ENCODE peak calls at places on chromosomes 3 and 15, in six cellular contexts. A is GM23338, K is MM.1S, O is SK-N-SH, X is GM23248, G is Karpas-422. M is an unnamed sample.

GRCh38 chr3:60528651-60529050 is 722.6 kb downstream of the FHIT start:
- DNase-seq in A (no peak), K (no peak), O (no peak), X (no peak), G (no peak), M (no peak)

GRCh38 chr15:98875309-98875708 is 132.3 kb downstream of the PGPEP1L start:
- DNase-seq in A (no peak), K (peak; percentile 15), O (no peak), X (peak; percentile 56), G (no peak), M (no peak)

GRCh38 chr15:61820212-61820611 is 240.0 kb downstream of the VPS13C start:
- DNase-seq in A (no peak), K (no peak), O (no peak), X (no peak), G (no peak), M (no peak)

GRCh38 chr15:53716909-53717878 is 42.3 kb downstream of the WDR72 start:
- DNase-seq in A (peak; percentile 21), K (peak; percentile 32), O (no peak), X (peak; percentile 7), G (peak; percentile 55), M (peak; percentile 15)

GRCh38 chr3:14725015-14725431 is 50.1 kb downstream of the C3orf20 start:
- DNase-seq in A (no peak), K (no peak), O (no peak), X (peak; percentile 90), G (no peak), M (no peak)

GRCh38 chr3:149085828-149086231 is 503 bp downstream of the HLTF start:
- DNase-seq in A (peak; percentile 65), K (peak; percentile 54), O (no peak), X (peak; percentile 63), G (peak; percentile 59), M (peak; percentile 55)

GRCh38 chr15:85542895-85543331 is 162.5 kb downstream of the AKAP13 start:
- DNase-seq in A (no peak), K (no peak), O (no peak), X (peak; percentile 7), G (peak; percentile 59), M (no peak)

GRCh38 chr15:27686376-27686775 is 412.7 kb downstream of the OCA2 start:
- DNase-seq in A (no peak), K (no peak), O (no peak), X (peak; percentile 4), G (no peak), M (no peak)

GRCh38 chr15:73677146-73677607 is 7.0 kb upstream of the CD276 start:
- DNase-seq in A (peak; percentile 89), K (peak; percentile 48), O (peak; percentile 60), X (peak; percentile 72), G (peak; percentile 75), M (peak; percentile 50)

GRCh38 chr3:93910085-93910484 is 63.6 kb downstream of the PROS1 start:
- DNase-seq in A (no peak), K (no peak), O (no peak), X (peak; percentile 14), G (no peak), M (no peak)

GRCh38 chr3:116440196-116440595 is 5.1 kb downstream of the LSAMP start:
- DNase-seq in A (no peak), K (no peak), O (no peak), X (peak; percentile 78), G (no peak), M (no peak)

GRCh38 chr3:142910280-142910679 is 21.4 kb upstream of the PCOLCE2 start:
- DNase-seq in A (no peak), K (no peak), O (no peak), X (peak; percentile 69), G (no peak), M (no peak)

GRCh38 chr3:54859204-54859603 is 68.7 kb downstream of the LRTM1 start:
- DNase-seq in A (no peak), K (no peak), O (no peak), X (peak; percentile 69), G (no peak), M (no peak)

GRCh38 chr3:129224984-129225393 is 24.4 kb upstream of the COPG1 start:
- DNase-seq in A (no peak), K (no peak), O (peak; percentile 73), X (peak; percentile 89), G (no peak), M (peak; percentile 36)

GRCh38 chr3:62046326-62046725 is 327.0 kb downstream of the FEZF2 start:
- DNase-seq in A (no peak), K (no peak), O (no peak), X (peak; percentile 40), G (no peak), M (no peak)

GRCh38 chr15:72835289-72835890 is 51.8 kb upstream of the ADPGK start:
- DNase-seq in A (peak; percentile 77), K (peak; percentile 60), O (no peak), X (peak; percentile 17), G (peak; percentile 61), M (peak; percentile 6)

GRCh38 chr3:133662256-133662773 is 574 bp upstream of the TOPBP1 start:
- DNase-seq in A (peak; percentile 37), K (peak; percentile 60), O (peak; percentile 63), X (peak; percentile 59), G (peak; percentile 58), M (peak; percentile 51)

GRCh38 chr3:101779808-101780366 is 876 bp downstream of the NXPE3 start:
- DNase-seq in A (no peak), K (peak; percentile 6), O (peak; percentile 37), X (peak; percentile 13), G (no peak), M (no peak)

GRCh38 chr15:64619880-64620839 is 155.2 kb downstream of the RBPMS2 start:
- DNase-seq in A (no peak), K (no peak), O (no peak), X (peak; percentile 78), G (peak; percentile 41), M (no peak)

GRCh38 chr3:32203854-32204253 is 34.6 kb upstream of the CMTM8 start:
- DNase-seq in A (no peak), K (no peak), O (no peak), X (peak; percentile 47), G (no peak), M (no peak)

DNA sequence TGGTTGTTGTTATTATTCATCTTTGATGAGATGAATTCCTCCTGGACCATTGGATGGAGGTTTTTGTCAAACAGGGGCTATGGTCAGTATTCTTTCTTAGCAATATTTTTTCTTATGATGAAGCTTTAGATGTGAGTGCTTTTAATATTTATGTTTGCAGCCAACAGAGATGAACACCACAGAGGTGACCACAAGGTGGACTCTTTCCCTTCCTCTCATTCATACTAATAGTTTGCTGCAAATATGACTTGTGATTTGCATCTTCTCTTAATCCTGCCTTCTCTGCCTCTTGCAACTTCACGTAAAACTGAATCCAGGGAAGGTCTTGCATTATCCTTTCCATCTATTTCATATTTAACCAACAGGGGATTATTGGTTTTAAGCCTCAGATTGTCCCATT is 473.1 kb upstream of the UBE2E2 start:
- DNase-seq in A (peak; percentile 14), K (peak; percentile 35), O (peak; percentile 6), X (no peak), G (no peak), M (no peak)
- H3K9me2 ChIP-seq in A (peaks cover 8% of the 10 kb centered on the region), K (no peaks in the 10 kb centered on the region), O (no peaks in the 10 kb centered on the region), X (no peaks in the 10 kb centered on the region), G (no peaks in the 10 kb centered on the region), M (no peaks in the 10 kb centered on the region)

DNA sequence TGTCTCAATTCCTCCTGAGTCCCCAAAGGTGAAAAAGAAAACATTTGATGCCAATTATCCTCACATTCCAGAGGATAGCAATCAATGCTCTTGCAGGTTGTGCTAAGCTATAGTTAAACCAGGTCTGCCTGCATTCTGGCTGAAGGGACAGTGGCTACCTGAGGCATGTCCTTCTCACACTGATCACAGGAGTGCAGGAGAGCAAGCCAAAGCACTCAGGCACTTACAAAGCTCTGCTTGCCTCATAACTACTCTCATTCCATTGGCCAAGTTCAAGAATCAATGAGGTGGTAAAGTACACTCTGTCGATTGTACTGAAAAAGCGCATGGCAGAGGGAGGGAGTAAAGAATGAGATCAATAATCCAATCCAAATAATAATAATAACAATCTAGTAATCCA is 342.0 kb upstream of the PPP2R3A start:
- DNase-seq in A (no peak), K (no peak), O (no peak), X (no peak), G (no peak), M (no peak)
- H3K9me2 ChIP-seq in A (peaks cover 7% of the 10 kb centered on the region), K (no peaks in the 10 kb centered on the region), O (no peaks in the 10 kb centered on the region), X (no peaks in the 10 kb centered on the region), G (no peaks in the 10 kb centered on the region), M (no peaks in the 10 kb centered on the region)

GRCh38 chr3:179247289-179248020 is 3.5 kb downstream of the KCNMB3 start:
- DNase-seq in A (no peak), K (no peak), O (no peak), X (no peak), G (no peak), M (no peak)

GRCh38 chr3:179244874-179245273 is 6.0 kb downstream of the KCNMB3 start:
- DNase-seq in A (peak; percentile 32), K (no peak), O (no peak), X (no peak), G (no peak), M (no peak)
- H3K9me2 ChIP-seq in A (no peaks in the 10 kb centered on the region), K (no peaks in the 10 kb centered on the region), O (no peaks in the 10 kb centered on the region), X (no peaks in the 10 kb centered on the region), G (no peaks in the 10 kb centered on the region), M (no peaks in the 10 kb centered on the region)

GRCh38 chr3:195788711-195789581 is 22.8 kb downstream of the MUC4 start:
- DNase-seq in A (no peak), K (no peak), O (no peak), X (no peak), G (no peak), M (no peak)
- H3K9me2 ChIP-seq in A (no peaks in the 10 kb centered on the region), K (no peaks in the 10 kb centered on the region), O (no peaks in the 10 kb centered on the region), X (no peaks in the 10 kb centered on the region), G (no peaks in the 10 kb centered on the region), M (no peaks in the 10 kb centered on the region)

DNA sequence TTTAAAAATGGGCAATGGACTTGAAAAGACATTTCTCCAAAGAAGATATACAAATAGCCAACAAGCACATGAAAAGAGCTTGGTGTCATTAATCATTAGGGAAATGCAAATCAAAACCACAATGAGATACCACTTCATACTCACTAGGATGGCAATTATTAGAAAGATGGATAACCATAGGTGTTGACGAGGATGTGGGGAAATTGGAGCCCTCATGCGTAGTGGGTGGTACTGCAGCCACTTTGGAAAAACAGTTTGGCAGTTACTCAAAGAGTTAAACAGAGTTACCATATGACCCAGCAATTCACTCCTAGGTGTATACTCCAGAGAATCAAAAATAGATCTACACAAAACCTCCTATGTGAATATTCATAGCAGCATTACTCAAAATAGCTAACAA is 27.4 kb downstream of the RPLP1 start:
- DNase-seq in A (no peak), K (no peak), O (no peak), X (no peak), G (no peak), M (no peak)
- H3K9me2 ChIP-seq in A (no peaks in the 10 kb centered on the region), K (no peaks in the 10 kb centered on the region), O (no peaks in the 10 kb centered on the region), X (no peaks in the 10 kb centered on the region), G (no peaks in the 10 kb centered on the region), M (no peaks in the 10 kb centered on the region)

GRCh38 chr3:36928220-36928619 is 16.6 kb downstream of the TRANK1 start:
- DNase-seq in A (no peak), K (no peak), O (no peak), X (no peak), G (no peak), M (no peak)

GRCh38 chr3:36926292-36926897 is 18.5 kb downstream of the TRANK1 start:
- DNase-seq in A (no peak), K (no peak), O (no peak), X (no peak), G (no peak), M (no peak)

GRCh38 chr3:36923523-36923943 is 21.3 kb downstream of the TRANK1 start:
- DNase-seq in A (peak; percentile 70), K (no peak), O (no peak), X (no peak), G (peak; percentile 77), M (peak; percentile 60)

GRCh38 chr3:36923981-36924747 is 20.7 kb downstream of the TRANK1 start:
- DNase-seq in A (no peak), K (no peak), O (no peak), X (no peak), G (peak; percentile 81), M (peak; percentile 31)

GRCh38 chr3:36924748-36925521 is 19.9 kb downstream of the TRANK1 start:
- DNase-seq in A (no peak), K (no peak), O (no peak), X (no peak), G (peak; percentile 80), M (peak; percentile 50)
- H3K9me2 ChIP-seq in A (no peaks in the 10 kb centered on the region), K (no peaks in the 10 kb centered on the region), O (no peaks in the 10 kb centered on the region), X (no peaks in the 10 kb centered on the region), G (no peaks in the 10 kb centered on the region), M (no peaks in the 10 kb centered on the region)

M was measured in OCI-LY7.